ENCODE peak calls at places on chromosomes 2 and 18, in eight cellular contexts. M is IMR-90; O is NCI-H82; T is caudate nucleus; K is mesendoderm; N is neural progenitor cell; C is stimulated activated CD4-positive, alpha-beta T cell treated with anti-CD3 and anti-CD28 coated beads, Interleukin-4, amount 100 ng/mL, for 24 hours; S is stimulated activated CD8-positive, alpha-beta memory T cell treated with anti-CD3 and anti-CD28 coated beads, Interleukin-15, amount 100 ng/mL, for 4 hours. W is an unnamed sample.

GRCh38 chr18:59685501-59685900 is 11.7 kb downstream of the CCBE1 start:
- DNase-seq in M (no peak), O (no peak), T (no peak), K (peak; percentile 45), N (no peak), C (no peak), S (no peak), W (no peak)

GRCh38 chr2:2107140-2107539 is 223.9 kb downstream of the MYT1L start:
- DNase-seq in M (no peak), O (no peak), T (no peak), K (no peak), N (no peak), C (no peak), S (no peak), W (no peak)

GRCh38 chr2:72112421-72112820 is 35.2 kb downstream of the CYP26B1 start:
- DNase-seq in M (peak; percentile 45), O (no peak), T (no peak), K (no peak), N (no peak), C (no peak), S (no peak), W (peak; percentile 8)

GRCh38 chr2:133415210-133415876 is 152.9 kb downstream of the NCKAP5 start:
- DNase-seq in M (no peak), O (no peak), T (no peak), K (no peak), N (no peak), C (no peak), S (no peak), W (no peak)

GRCh38 chr2:152098033-152098797 is 629 bp downstream of the CACNB4 start:
- DNase-seq in M (no peak), O (peak; percentile 52), T (no peak), K (peak; percentile 23), N (peak; percentile 65), C (no peak), S (no peak), W (no peak)

GRCh38 chr2:19426144-19426543 is 67.7 kb upstream of the OSR1 start:
- DNase-seq in M (no peak), O (no peak), T (no peak), K (no peak), N (no peak), C (no peak), S (no peak), W (no peak)

GRCh38 chr2:194166818-194167217 is 1490.2 kb upstream of the SLC39A10 start:
- DNase-seq in M (no peak), O (peak; percentile 71), T (no peak), K (peak; percentile 48), N (peak; percentile 53), C (no peak), S (no peak), W (peak; percentile 8)

GRCh38 chr18:55780591-55781071 is 192.6 kb upstream of the TCF4 start:
- DNase-seq in M (peak; percentile 48), O (no peak), T (no peak), K (no peak), N (no peak), C (no peak), S (no peak), W (peak; percentile 30)

GRCh38 chr2:42141687-42142475 is 27.3 kb upstream of the EML4 start:
- DNase-seq in M (peak; percentile 93), O (peak; percentile 43), T (no peak), K (peak; percentile 80), N (peak; percentile 46), C (no peak), S (no peak), W (peak; percentile 84)

GRCh38 chr2:147482590-147483292 is 362.1 kb upstream of the ACVR2A start:
- DNase-seq in M (no peak), O (peak; percentile 6), T (no peak), K (no peak), N (no peak), C (no peak), S (no peak), W (peak; percentile 24)

GRCh38 chr2:44680424-44680971 is 261.0 kb upstream of the SIX3 start:
- DNase-seq in M (no peak), O (peak; percentile 53), T (no peak), K (peak; percentile 61), N (no peak), C (no peak), S (no peak), W (no peak)

GRCh38 chr18:8800445-8800844 is 95.1 kb downstream of the MTCL1 start:
- DNase-seq in M (peak; percentile 100), O (peak; percentile 42), T (no peak), K (peak; percentile 97), N (peak; percentile 76), C (no peak), S (no peak), W (peak; percentile 99)

GRCh38 chr2:80499095-80499494 is 194.5 kb upstream of the LRRTM1 start:
- DNase-seq in M (peak; percentile 65), O (peak; percentile 83), T (no peak), K (peak; percentile 18), N (peak; percentile 42), C (no peak), S (no peak), W (peak; percentile 60)

GRCh38 chr2:210188190-210188589 is 17.0 kb upstream of the KANSL1L start:
- DNase-seq in M (no peak), O (peak; percentile 40), T (no peak), K (no peak), N (no peak), C (no peak), S (no peak), W (no peak)

GRCh38 chr18:6367208-6367607 is 47.5 kb downstream of the L3MBTL4 start:
- DNase-seq in M (no peak), O (no peak), T (no peak), K (no peak), N (no peak), C (no peak), S (no peak), W (no peak)

GRCh38 chr2:30865218-30865617 is 58.0 kb upstream of the CAPN13 start:
- DNase-seq in M (no peak), O (no peak), T (no peak), K (no peak), N (no peak), C (no peak), S (no peak), W (no peak)

GRCh38 chr18:48052291-48052840 is 121.9 kb upstream of the SMAD2 start:
- DNase-seq in M (no peak), O (no peak), T (no peak), K (no peak), N (no peak), C (no peak), S (no peak), W (no peak)

GRCh38 chr2:44753552-44754285 is 187.8 kb upstream of the SIX3 start:
- DNase-seq in M (no peak), O (peak; percentile 96), T (no peak), K (no peak), N (no peak), C (no peak), S (no peak), W (no peak)

GRCh38 chr2:166361351-166362153 is 14.2 kb downstream of the SCN9A start:
- DNase-seq in M (peak; percentile 69), O (peak; percentile 51), T (no peak), K (peak; percentile 38), N (peak; percentile 43), C (no peak), S (no peak), W (peak; percentile 52)

GRCh38 chr2:174436351-174436750 is 40.8 kb downstream of the SCRN3 start:
- DNase-seq in M (peak; percentile 50), O (no peak), T (no peak), K (no peak), N (no peak), C (no peak), S (no peak), W (peak; percentile 4)

GRCh38 chr2:36367497-36368353 is 12.1 kb downstream of the CRIM1 start:
- DNase-seq in M (no peak), O (no peak), T (no peak), K (peak; percentile 90), N (peak; percentile 38), C (no peak), S (no peak), W (peak; percentile 34)

GRCh38 chr18:36711813-36712444 is 116.9 kb downstream of the TPGS2 start:
- DNase-seq in M (peak; percentile 94), O (no peak), T (peak; percentile 40), K (peak; percentile 44), N (no peak), C (no peak), S (no peak), W (peak; percentile 93)

GRCh38 chr2:150191349-150191748 is 296.1 kb downstream of the RND3 start:
- DNase-seq in M (peak; percentile 75), O (no peak), T (no peak), K (no peak), N (no peak), C (no peak), S (no peak), W (peak; percentile 89)

GRCh38 chr2:10518470-10519060 is 70.4 kb upstream of the ODC1 start:
- DNase-seq in M (no peak), O (no peak), T (no peak), K (no peak), N (no peak), C (no peak), S (no peak), W (no peak)

GRCh38 chr2:187206071-187206470 is 242.0 kb downstream of the CALCRL start:
- DNase-seq in M (no peak), O (no peak), T (no peak), K (peak; percentile 19), N (peak; percentile 52), C (no peak), S (no peak), W (no peak)

W was measured in amniotic epithelial cell.